ENCODE peak calls at places on chromosomes 5 and 9, in eight cellular contexts. U is epithelial cell of prostate; X is HCT116; V is DMS153; A is ELF-1; H is iPS DF 19.7; R is stimulated activated CD4-positive, alpha-beta T cell treated with anti-CD3 and anti-CD28 coated beads, Interleukin-4, amount 100 ng/mL, for 48 hours; K is foreskin fibroblast. S is an unnamed sample.

GRCh38 chr5:53983568-53984465 is 326.6 kb downstream of the ARL15 start:
- DNase-seq in X (no peak), H (no peak), A (no peak), U (no peak), K (peak; percentile 80), R (no peak), V (no peak), S (no peak)

GRCh38 chr9:1231998-1232919 is 182.1 kb downstream of the DMRT2 start:
- DNase-seq in R (no peak), H (no peak), U (no peak), V (no peak), K (peak; percentile 89), X (no peak), A (no peak), S (peak; percentile 16)

GRCh38 chr9:82558855-82559615 is 503.9 kb downstream of the RASEF start:
- DNase-seq in H (no peak), V (no peak), K (no peak), U (no peak), R (no peak), A (no peak), X (no peak), S (no peak)

GRCh38 chr9:122402403-122403268 is 31.8 kb downstream of the PTGS1 start:
- DNase-seq in U (peak; percentile 70), K (peak; percentile 98), R (peak; percentile 16), V (no peak), A (no peak), X (peak; percentile 96), H (no peak), S (peak; percentile 85)

GRCh38 chr9:122131401-122131921 is 28.1 kb downstream of the NDUFA8 start:
- DNase-seq in V (peak; percentile 8), U (no peak), A (peak; percentile 81), H (no peak), R (no peak), K (peak; percentile 23), X (no peak), S (no peak)

GRCh38 chr5:97968346-97968745 is 785.3 kb upstream of the RIOK2 start:
- DNase-seq in U (no peak), K (peak; percentile 2), R (no peak), H (no peak), X (no peak), V (no peak), A (no peak), S (no peak)

GRCh38 chr9:4030751-4031150 is 269.1 kb downstream of the GLIS3 start:
- DNase-seq in X (no peak), K (no peak), A (no peak), V (no peak), R (no peak), H (no peak), U (no peak), S (no peak)

GRCh38 chr5:132098151-132098594 is 24.6 kb downstream of the CSF2 start:
- DNase-seq in A (no peak), U (no peak), K (peak; percentile 47), R (no peak), X (no peak), V (no peak), H (no peak), S (no peak)

GRCh38 chr5:12292610-12293204 is 388.5 kb upstream of the CTNND2 start:
- DNase-seq in V (peak; percentile 1), U (no peak), K (no peak), X (no peak), A (peak; percentile 6), R (no peak), H (peak; percentile 59), S (no peak)

S was measured in retinal pigment epithelial cell.